ENCODE peak calls at places on chromosomes 11 and 22, in five cellular contexts. A is HepG2, W is upper lobe of left lung, X is K562, Q is GM12878. E is an unnamed sample.

GRCh38 chr11:117691501-117691900 is 105.5 kb downstream of the DSCAML1 start:
- ATAC-seq in A (no peak), W (no peak), X (no peak), Q (no peak), E (no peak)

GRCh38 chr11:104858882-104859735 is 39.2 kb downstream of the CASP12 start:
- ATAC-seq in A (no peak), W (peak), X (no peak), Q (peak), E (no peak)

GRCh38 chr11:58059011-58059358 is 28.2 kb downstream of the OR6Q1 start:
- ATAC-seq in A (peak), W (peak), X (no peak), Q (no peak), E (peak)

GRCh38 chr11:61080986-61081590 is 21.2 kb upstream of the CD5 start:
- ATAC-seq in A (peak), W (no peak), X (peak), Q (no peak), E (no peak)

GRCh38 chr11:63952570-63952969 is 13.8 kb downstream of the NAA40 start:
- ATAC-seq in A (no peak), W (no peak), X (no peak), Q (no peak), E (no peak)

GRCh38 chr22:42842658-42843370 is 14.3 kb downstream of the ARFGAP3 start:
- ATAC-seq in A (no peak), W (no peak), X (no peak), Q (no peak), E (no peak)

GRCh38 chr22:37557321-37558001 is 2.8 kb upstream of the CDC42EP1 start:
- ATAC-seq in A (peak), W (no peak), X (no peak), Q (no peak), E (no peak)

GRCh38 chr22:48651036-48651890 is 1176.4 kb downstream of the BRD1 start:
- ATAC-seq in A (no peak), W (no peak), X (no peak), Q (no peak), E (no peak)

GRCh38 chr22:39466228-39467006 is 9.6 kb downstream of the MGAT3 start:
- ATAC-seq in A (no peak), W (peak), X (peak), Q (no peak), E (peak)

GRCh38 chr11:31326470-31327148 is 42.9 kb downstream of the DCDC1 start:
- ATAC-seq in A (no peak), W (no peak), X (no peak), Q (peak), E (no peak)

DNA sequence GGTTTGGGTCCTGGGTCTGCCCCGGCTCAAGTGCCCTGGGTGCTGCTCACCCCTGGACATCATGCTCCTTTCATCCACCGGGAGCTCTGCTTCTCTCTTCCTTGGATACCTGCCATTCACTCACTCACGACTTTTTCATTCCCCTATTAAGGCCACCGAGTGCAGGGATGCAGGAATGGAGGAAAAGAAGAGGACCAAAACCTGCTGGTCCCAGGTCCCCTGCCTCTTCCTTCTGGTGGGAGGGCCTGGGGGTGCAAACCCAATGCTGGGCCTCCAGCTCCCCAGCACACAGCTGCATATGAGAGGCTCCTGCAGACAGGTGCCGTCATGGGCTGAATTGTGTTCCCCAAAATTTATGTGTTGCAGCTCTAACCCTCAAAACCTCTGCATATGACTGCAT is 36.8 kb upstream of the MYEOV start:
- ATAC-seq in A (no peak), W (no peak), X (no peak), Q (no peak), E (no peak)
- TF ChIP-seq EP300 in A (no peak), W (no peak), X (no peak), Q (no peak), E (no peak)

DNA sequence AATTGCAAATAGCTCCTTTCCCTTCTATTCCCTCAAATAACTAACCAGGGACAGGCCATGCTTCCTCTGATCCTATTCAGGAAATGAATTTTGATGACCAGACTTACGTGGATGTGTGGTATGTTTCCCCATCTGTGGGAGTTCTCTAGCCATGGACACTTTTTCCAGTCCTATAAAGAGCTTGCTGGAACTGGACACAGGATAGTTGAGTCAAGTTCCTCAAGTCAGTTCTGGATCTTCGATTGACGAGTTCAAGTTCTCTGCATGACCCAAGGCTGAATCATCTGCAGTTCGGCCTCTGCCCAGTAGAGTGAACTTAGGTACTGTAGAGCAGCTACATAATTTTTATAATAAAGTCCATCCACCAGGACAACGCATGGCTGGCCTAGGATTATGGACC is 52.7 kb upstream of the CCND1 start:
- ATAC-seq in A (peak), W (no peak), X (peak), Q (no peak), E (no peak)
- TF ChIP-seq CTCF in A (peak), W (no peak), X (peak), Q (no peak), E (no peak)

DNA sequence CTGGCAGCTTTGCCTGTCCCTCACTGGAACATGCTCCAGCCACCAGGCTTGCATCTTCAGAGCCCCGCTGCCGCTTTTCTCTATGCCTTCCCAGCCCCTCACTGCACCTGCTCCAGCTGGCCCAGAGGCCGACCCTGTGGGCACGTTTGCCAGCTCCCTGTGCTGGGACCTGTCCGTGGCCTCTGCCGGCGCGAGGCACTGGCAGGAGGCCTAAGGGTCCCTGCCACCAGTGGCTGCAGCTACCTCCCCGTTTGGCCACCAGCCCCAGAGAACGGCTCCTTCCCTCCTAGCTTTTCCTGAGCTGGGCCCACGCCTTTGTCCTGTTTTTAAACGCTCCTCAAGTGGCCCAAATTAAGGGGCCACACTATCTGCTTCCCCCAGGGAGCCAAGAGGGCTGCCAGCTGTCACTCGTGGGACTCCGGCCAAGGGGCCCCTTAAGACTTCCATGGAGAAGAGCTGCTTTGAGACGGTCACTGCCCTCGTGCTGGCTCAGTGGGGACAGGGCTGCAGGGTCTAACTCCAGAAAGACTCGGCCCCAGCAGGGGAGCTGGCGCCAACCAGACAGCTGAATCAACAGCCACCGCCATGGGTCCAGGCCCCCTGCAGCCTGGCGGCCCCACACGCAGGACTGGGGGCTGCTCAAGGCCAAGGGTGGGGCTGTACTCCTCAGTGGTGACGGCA is 24.6 kb upstream of the WNT7B start:
- ATAC-seq in A (no peak), W (no peak), X (no peak), Q (no peak), E (no peak)
- TF ChIP-seq POLR2AphosphoS5 in A (no peak), W (no peak), X (no peak), Q (no peak), E (no peak)

GRCh38 chr11:71453911-71454304 is 905 bp downstream of the NADSYN1 start:
- ATAC-seq in A (no peak), W (no peak), X (no peak), Q (no peak), E (no peak)

GRCh38 chr11:71453021-71453910 is at the start of gene NADSYN1:
- ATAC-seq in A (peak), W (peak), X (peak), Q (peak), E (peak)

GRCh38 chr11:71450507-71450906 is 2.3 kb upstream of the DHCR7 start:
- ATAC-seq in A (no peak), W (no peak), X (no peak), Q (no peak), E (no peak)

GRCh38 chr11:71451596-71452353 is 1.2 kb upstream of the NADSYN1 start:
- ATAC-seq in A (no peak), W (no peak), X (peak), Q (no peak), E (no peak)

GRCh38 chr11:71452354-71453020 is 516 bp upstream of the NADSYN1 start:
- ATAC-seq in A (peak), W (no peak), X (no peak), Q (peak), E (no peak)
- TF ChIP-seq EP300 in A (no peak), W (no peak), X (no peak), Q (no peak), E (no peak)

GRCh38 chr11:133710241-133710640 is 135.1 kb downstream of the SPATA19 start:
- ATAC-seq in A (no peak), W (no peak), X (no peak), Q (no peak), E (no peak)
- TF ChIP-seq CTCF in A (no peak), W (no peak), X (no peak), Q (no peak), E (no peak)

GRCh38 chr11:74566386-74566960 is 25.9 kb upstream of the POLD3 start:
- ATAC-seq in A (no peak), W (no peak), X (no peak), Q (no peak), E (no peak)

GRCh38 chr11:74572349-74572748 is 20.0 kb upstream of the POLD3 start:
- ATAC-seq in A (no peak), W (no peak), X (no peak), Q (no peak), E (no peak)

GRCh38 chr11:74571062-74571399 is 21.4 kb upstream of the POLD3 start:
- ATAC-seq in A (no peak), W (no peak), X (no peak), Q (no peak), E (no peak)

GRCh38 chr11:74568028-74568427 is 24.4 kb upstream of the POLD3 start:
- ATAC-seq in A (no peak), W (no peak), X (no peak), Q (no peak), E (no peak)

DNA sequence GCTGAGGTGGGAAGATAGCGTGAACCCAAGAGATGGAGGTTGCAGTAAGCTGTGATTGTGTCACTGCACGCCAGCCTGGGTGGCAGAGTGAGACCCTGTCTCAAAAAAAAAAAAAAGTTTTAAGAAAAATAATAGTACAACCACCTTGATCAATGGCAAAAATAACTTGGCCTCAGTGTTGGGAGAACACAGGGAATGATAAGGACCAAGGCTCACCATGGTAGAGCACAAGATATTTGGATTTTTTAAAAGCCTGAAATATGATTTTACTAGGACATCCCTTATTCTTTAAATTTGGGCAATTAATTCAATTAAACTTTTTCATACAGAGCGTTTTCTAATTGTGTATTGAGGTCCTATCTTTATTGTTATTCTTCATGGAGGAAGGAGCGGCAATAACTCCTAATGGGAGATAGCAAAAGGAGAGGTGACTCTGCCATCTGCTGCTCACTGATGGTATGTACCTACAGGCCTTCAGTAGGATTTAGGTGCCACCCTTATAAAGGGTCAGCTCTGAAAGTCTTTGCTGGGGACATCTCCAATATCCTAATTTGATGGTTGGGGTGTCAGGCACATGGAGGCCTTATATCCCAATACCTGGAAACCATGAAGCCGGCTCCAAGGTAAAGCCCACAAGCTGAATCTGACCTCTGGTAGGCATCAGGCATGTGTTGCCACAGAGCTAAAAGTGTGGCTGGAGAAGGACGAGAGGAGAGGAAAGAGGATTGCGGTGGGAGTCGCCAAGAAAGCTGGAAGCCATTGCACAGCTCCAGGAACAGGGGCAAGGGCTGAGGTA is 21.9 kb upstream of the POLD3 start:
- ATAC-seq in A (peak), W (peak), X (peak), Q (peak), E (no peak)
- TF ChIP-seq POLR2AphosphoS5 in A (no peak), W (no peak), X (no peak), Q (no peak), E (no peak)

DNA sequence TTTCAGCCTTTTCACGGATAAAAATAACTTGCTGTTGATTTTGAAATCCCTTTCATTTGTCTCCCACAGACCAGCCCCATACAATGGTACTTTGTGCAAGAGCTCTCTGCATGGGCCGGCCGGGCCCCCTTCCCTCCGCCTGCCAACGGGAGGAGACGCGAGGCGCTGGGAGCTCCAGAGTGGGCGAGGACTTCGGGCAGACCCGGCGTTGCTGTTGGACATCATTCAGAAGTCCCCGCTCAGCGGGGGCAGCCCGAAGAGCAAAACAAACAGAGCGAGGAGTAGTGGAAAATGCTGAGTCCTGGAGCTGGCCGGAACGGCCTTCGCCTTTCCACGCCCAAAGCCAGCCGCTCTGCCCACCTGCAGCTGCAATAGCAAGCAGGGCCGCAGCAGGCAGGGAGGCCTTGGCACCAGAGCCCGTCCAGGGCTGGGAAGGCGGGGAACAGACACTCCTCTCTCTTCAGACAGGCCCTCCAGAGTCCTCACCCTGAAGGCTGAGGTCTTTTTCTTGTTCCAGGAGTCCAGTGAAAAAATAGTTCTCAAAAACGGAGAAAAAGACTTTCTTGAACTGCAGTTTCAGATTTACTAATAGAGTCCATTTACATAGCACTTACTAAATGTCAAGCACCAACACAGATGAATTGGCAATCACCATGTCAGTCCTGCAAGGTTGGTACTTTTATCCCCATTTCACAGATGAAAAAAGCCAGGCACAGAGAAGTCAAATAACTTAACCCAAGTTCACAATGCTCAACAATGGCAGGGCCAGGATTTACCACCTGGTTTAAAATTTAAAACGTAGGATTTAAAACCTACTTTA is 135.5 kb downstream of the ETS1 start:
- ATAC-seq in A (peak), W (peak), X (no peak), Q (peak), E (peak)
- TF ChIP-seq EP300 in A (no peak), W (no peak), X (no peak), Q (no peak), E (no peak)

GRCh38 chr22:19148417-19149046 is 1.6 kb downstream of the GSC2 start:
- ATAC-seq in A (no peak), W (no peak), X (no peak), Q (no peak), E (no peak)
- TF ChIP-seq CTCF in A (no peak), W (no peak), X (no peak), Q (no peak), E (no peak)

GRCh38 chr11:62687508-62688396 is 1.6 kb downstream of the LRRN4CL start:
- ATAC-seq in A (peak), W (peak), X (no peak), Q (no peak), E (no peak)

GRCh38 chr11:62688481-62688880 is 849 bp downstream of the LRRN4CL start:
- ATAC-seq in A (no peak), W (no peak), X (no peak), Q (no peak), E (no peak)

GRCh38 chr11:62694455-62695167 is 5.3 kb upstream of the LRRN4CL start:
- ATAC-seq in A (peak), W (peak), X (peak), Q (peak), E (peak)

DNA sequence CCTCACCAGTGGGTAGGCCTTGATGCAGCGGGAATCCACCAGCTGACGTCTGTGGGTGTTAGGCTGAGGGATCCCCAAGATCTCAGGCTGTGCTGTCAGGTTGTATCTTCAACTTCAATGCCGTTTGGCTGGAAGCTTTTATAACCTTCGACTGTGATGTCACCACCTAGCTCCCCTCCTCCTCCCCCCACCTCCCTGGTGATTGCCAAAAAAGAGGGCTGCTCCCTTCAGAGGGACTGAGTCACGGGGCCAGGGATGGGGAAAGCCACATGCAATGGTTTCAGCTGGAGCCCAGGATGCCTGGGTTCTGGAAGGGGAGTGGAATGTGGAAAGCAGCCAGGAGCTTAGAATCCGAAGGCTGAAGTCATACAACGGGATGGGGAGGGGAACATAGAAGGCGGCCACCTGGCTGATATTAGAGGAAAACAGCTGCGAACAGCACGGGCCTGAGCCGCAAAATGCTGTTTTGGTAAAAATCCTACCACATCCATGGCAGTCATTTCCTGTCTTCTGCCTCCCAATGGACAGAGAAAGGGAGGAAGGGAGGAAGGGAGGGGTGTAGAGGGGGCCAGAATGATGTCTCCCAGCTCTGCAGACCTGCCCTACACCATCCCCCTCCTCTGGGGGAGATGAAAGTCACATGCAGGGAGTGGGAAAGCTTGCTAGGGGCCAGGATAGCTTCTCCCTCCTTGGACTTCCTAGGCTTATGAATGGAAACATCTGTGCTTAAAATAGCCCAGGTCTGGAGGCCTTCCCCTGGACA is at the start of gene LRRN4CL:
- ATAC-seq in A (peak), W (peak), X (peak), Q (no peak), E (peak)
- TF ChIP-seq POLR2AphosphoS5 in A (peak), W (no peak), X (no peak), Q (no peak), E (peak)

E was measured in gastroesophageal sphincter.